ENCODE peak calls at places on chromosomes 11 and 22, in ten cellular contexts. I is stimulated activated CD8-positive, alpha-beta memory T cell treated with anti-CD3 and anti-CD28 coated beads, Interleukin-12 subunit alpha, Interleukin-12 subunit beta, amount 100 ng/mL, for 1 hour; F is NCI-H1105; V is GM06990; X is cardiac muscle cell; L is neural crest cell; W is heart right ventricle; Y is choroid plexus epithelial cell; O is Peyer's patch; C is germinal center. S is an unnamed sample.

GRCh38 chr11:57727185-57727584 is 14.1 kb upstream of the SELENOH start:
- DNase-seq in I (no peak), F (no peak), V (no peak), X (no peak), L (no peak), W (no peak), Y (no peak), O (no peak), C (no peak), S (no peak)

GRCh38 chr11:66124564-66124963 is 54.5 kb downstream of the PACS1 start:
- DNase-seq in I (no peak), F (no peak), V (no peak), X (no peak), L (no peak), W (no peak), Y (no peak), O (no peak), C (no peak), S (no peak)

GRCh38 chr11:66264893-66265292 is 3.5 kb upstream of the RAB1B start:
- DNase-seq in I (no peak), F (no peak), V (no peak), X (no peak), L (no peak), W (no peak), Y (no peak), O (no peak), C (no peak), S (no peak)

GRCh38 chr11:16805942-16806341 is 67.5 kb downstream of the C11orf58 start:
- DNase-seq in I (no peak), F (no peak), V (no peak), X (no peak), L (no peak), W (no peak), Y (peak; percentile 65), O (no peak), C (no peak), S (no peak)

GRCh38 chr11:1010551-1011319 is 25.8 kb downstream of the MUC6 start:
- DNase-seq in I (no peak), F (no peak), V (no peak), X (no peak), L (no peak), W (no peak), Y (no peak), O (no peak), C (no peak), S (no peak)

GRCh38 chr11:116207349-116207748 is 565.4 kb downstream of the BUD13 start:
- DNase-seq in I (no peak), F (peak; percentile 43), V (no peak), X (no peak), L (no peak), W (no peak), Y (no peak), O (no peak), C (no peak), S (no peak)

GRCh38 chr11:110435780-110436717 is 6.3 kb downstream of the FDX1 start:
- DNase-seq in I (no peak), F (no peak), V (no peak), X (no peak), L (no peak), W (no peak), Y (peak; percentile 73), O (no peak), C (no peak), S (no peak)

GRCh38 chr11:55707029-55707428 is 45.0 kb downstream of the OR4C6 start:
- DNase-seq in I (no peak), F (peak; percentile 36), V (no peak), X (no peak), L (no peak), W (no peak), Y (peak; percentile 70), O (no peak), C (peak; percentile 7), S (no peak)

GRCh38 chr11:60785806-60786361 is 751 bp downstream of the MS4A10 start:
- DNase-seq in I (no peak), F (no peak), V (no peak), X (no peak), L (no peak), W (no peak), Y (peak; percentile 72), O (no peak), C (no peak), S (peak; percentile 45)

GRCh38 chr11:46484101-46484500 is 92.5 kb upstream of the CHRM4 start:
- DNase-seq in I (no peak), F (no peak), V (no peak), X (no peak), L (no peak), W (no peak), Y (peak; percentile 54), O (no peak), C (no peak), S (no peak)

GRCh38 chr11:61964941-61965282 is 2.5 kb downstream of the FTH1 start:
- DNase-seq in I (no peak), F (no peak), V (no peak), X (no peak), L (no peak), W (no peak), Y (no peak), O (no peak), C (no peak), S (no peak)

GRCh38 chr11:123719452-123719851 is 22.0 kb downstream of the ZNF202 start:
- DNase-seq in I (no peak), F (no peak), V (no peak), X (no peak), L (no peak), W (no peak), Y (peak; percentile 38), O (no peak), C (no peak), S (no peak)

GRCh38 chr22:25382762-25383161 is 163.3 kb downstream of the CRYBB2 start:
- DNase-seq in I (no peak), F (no peak), V (no peak), X (no peak), L (no peak), W (no peak), Y (no peak), O (no peak), C (no peak), S (no peak)

GRCh38 chr22:45475063-45475747 is 27.5 kb upstream of the FBLN1 start:
- DNase-seq in I (no peak), F (no peak), V (no peak), X (no peak), L (no peak), W (no peak), Y (peak; percentile 51), O (no peak), C (no peak), S (peak; percentile 22)

GRCh38 chr11:46633291-46634217 is 16.2 kb downstream of the ATG13 start:
- DNase-seq in I (no peak), F (no peak), V (no peak), X (no peak), L (no peak), W (no peak), Y (no peak), O (no peak), C (no peak), S (no peak)

GRCh38 chr22:46686221-46686872 is 51.7 kb downstream of the CERK start:
- DNase-seq in I (no peak), F (no peak), V (no peak), X (no peak), L (no peak), W (peak; percentile 53), Y (no peak), O (no peak), C (no peak), S (no peak)

GRCh38 chr22:36467946-36468345 is 13.5 kb downstream of the TXN2 start:
- DNase-seq in I (no peak), F (no peak), V (no peak), X (no peak), L (no peak), W (no peak), Y (peak; percentile 98), O (no peak), C (no peak), S (no peak)

GRCh38 chr11:75728992-75729391 is 11.4 kb downstream of the MOGAT2 start:
- DNase-seq in I (no peak), F (no peak), V (no peak), X (no peak), L (no peak), W (no peak), Y (no peak), O (no peak), C (no peak), S (no peak)

GRCh38 chr11:60924906-60925684 is 835 bp downstream of the TMEM132A start:
- DNase-seq in I (no peak), F (no peak), V (no peak), X (peak; percentile 31), L (peak; percentile 27), W (no peak), Y (no peak), O (no peak), C (no peak), S (no peak)

GRCh38 chr11:69870772-69871171 is 51.6 kb upstream of the FGF3 start:
- DNase-seq in I (no peak), F (no peak), V (no peak), X (no peak), L (no peak), W (no peak), Y (no peak), O (no peak), C (no peak), S (no peak)

GRCh38 chr11:78203184-78203583 is 14.5 kb downstream of the USP35 start:
- DNase-seq in I (peak; percentile 38), F (no peak), V (no peak), X (no peak), L (no peak), W (no peak), Y (no peak), O (peak; percentile 57), C (no peak), S (no peak)

GRCh38 chr11:95886462-95886861 is 37.4 kb downstream of the MTMR2 start:
- DNase-seq in I (no peak), F (no peak), V (no peak), X (no peak), L (no peak), W (no peak), Y (no peak), O (no peak), C (no peak), S (no peak)